ENCODE peak calls at places on chromosomes 6 and 20, in nine cellular contexts. B is A673, J is uterus, Z is fibroblast of lung, V is choroid plexus epithelial cell, U is neural crest cell, X is prostate gland, R is OCI-LY7, O is activated B cell treated with CpG ODN at 0.5 μM for 24 hours. T is an unnamed sample.

GRCh38 chr20:38173237-38174156 is 8.4 kb upstream of the TGM2 start:
- DNase-seq in Z (peak), J (no peak), U (no peak), R (no peak), V (peak), B (no peak), O (no peak), X (no peak), T (no peak)

GRCh38 chr20:37386505-37387201 is 40.7 kb downstream of the SRC start:
- DNase-seq in R (no peak), O (no peak), J (no peak), B (no peak), X (no peak), V (no peak), U (no peak), Z (no peak), T (no peak)

GRCh38 chr6:26175428-26176181 is 88.4 kb downstream of the HFE start:
- DNase-seq in J (no peak), V (peak), Z (peak), O (no peak), R (peak), U (peak), B (peak), X (no peak), T (no peak)

GRCh38 chr20:4297141-4297826 is 281.9 kb upstream of the RNF24 start:
- DNase-seq in Z (peak), O (no peak), R (no peak), U (no peak), B (peak), J (peak), X (no peak), V (no peak), T (no peak)

GRCh38 chr20:49276895-49277785 is 717 bp downstream of the ZNFX1 start:
- DNase-seq in O (peak), J (no peak), V (no peak), B (peak), U (no peak), Z (no peak), X (peak), R (peak), T (peak)

GRCh38 chr6:52020961-52021570 is 66.3 kb downstream of the PKHD1 start:
- DNase-seq in V (peak), Z (peak), B (peak), X (no peak), R (peak), O (no peak), J (no peak), U (no peak), T (no peak)

GRCh38 chr20:45211569-45212474 is 5.0 kb downstream of the SEMG1 start:
- DNase-seq in V (no peak), U (no peak), B (no peak), Z (no peak), R (no peak), O (no peak), J (no peak), X (no peak), T (no peak)

GRCh38 chr6:160254467-160255312 is 3.9 kb downstream of the SLC22A2 start:
- DNase-seq in V (no peak), X (no peak), Z (no peak), B (no peak), J (no peak), R (no peak), O (no peak), U (no peak), T (no peak)

GRCh38 chr20:35342154-35342769 is 50.0 kb upstream of the FAM83C start:
- DNase-seq in V (peak), U (no peak), B (no peak), Z (peak), R (no peak), X (no peak), J (no peak), O (no peak), T (no peak)

GRCh38 chr6:54111341-54111740 is at the start of gene MLIP:
- DNase-seq in Z (no peak), J (no peak), R (no peak), X (no peak), B (no peak), V (no peak), O (no peak), U (no peak), T (no peak)

GRCh38 chr6:13183446-13184088 is 144.8 kb downstream of the TBC1D7 start:
- DNase-seq in O (no peak), V (no peak), R (no peak), X (no peak), Z (no peak), J (no peak), B (no peak), U (no peak), T (no peak)

GRCh38 chr6:139970591-139970991 is 596.1 kb upstream of the CITED2 start:
- DNase-seq in B (no peak), J (no peak), O (no peak), R (no peak), U (no peak), V (peak), Z (peak), X (no peak), T (no peak)

GRCh38 chr20:36384022-36384619 is 78.0 kb downstream of the DLGAP4 start:
- DNase-seq in J (no peak), V (peak), B (peak), R (peak), U (peak), Z (peak), O (no peak), X (no peak), T (no peak)

GRCh38 chr6:53014034-53014433 is 18.9 kb upstream of the GSTA4 start:
- DNase-seq in J (no peak), O (no peak), R (no peak), Z (peak), U (no peak), X (no peak), V (peak), B (no peak), T (no peak)

GRCh38 chr6:152642578-152643375 is 5.6 kb upstream of the SYNE1 start:
- DNase-seq in X (peak), B (peak), O (no peak), Z (peak), V (peak), U (peak), R (peak), J (peak), T (no peak)

GRCh38 chr6:155142163-155142901 is 121.5 kb upstream of the CLDN20 start:
- DNase-seq in V (peak), U (no peak), B (no peak), Z (no peak), J (peak), X (no peak), R (no peak), O (no peak), T (no peak)

GRCh38 chr6:151916680-151917164 is 109.2 kb downstream of the ESR1 start:
- DNase-seq in U (no peak), X (no peak), J (peak), O (no peak), V (peak), B (no peak), R (no peak), Z (peak), T (no peak)

GRCh38 chr6:45479834-45480696 is 102.3 kb upstream of the SUPT3H start:
- DNase-seq in O (no peak), B (peak), U (no peak), X (no peak), Z (peak), J (no peak), V (peak), R (no peak), T (no peak)

GRCh38 chr20:60948230-60948629 is 303.8 kb upstream of the CDH4 start:
- DNase-seq in B (no peak), V (no peak), U (no peak), O (no peak), J (no peak), Z (no peak), X (no peak), R (no peak), T (no peak)

GRCh38 chr6:69785697-69786096 is 11.1 kb downstream of the LMBRD1 start:
- DNase-seq in V (no peak), R (no peak), J (no peak), Z (no peak), U (no peak), B (no peak), O (no peak), X (no peak), T (no peak)

GRCh38 chr6:13496508-13497180 is 9.2 kb upstream of the GFOD1 start:
- DNase-seq in Z (no peak), X (no peak), J (no peak), V (no peak), O (no peak), B (no peak), U (no peak), R (no peak), T (no peak)

GRCh38 chr6:39204646-39205244 is 24.5 kb downstream of the KCNK5 start:
- DNase-seq in R (no peak), B (no peak), O (no peak), Z (no peak), V (no peak), U (no peak), X (no peak), J (no peak), T (no peak)

DNA sequence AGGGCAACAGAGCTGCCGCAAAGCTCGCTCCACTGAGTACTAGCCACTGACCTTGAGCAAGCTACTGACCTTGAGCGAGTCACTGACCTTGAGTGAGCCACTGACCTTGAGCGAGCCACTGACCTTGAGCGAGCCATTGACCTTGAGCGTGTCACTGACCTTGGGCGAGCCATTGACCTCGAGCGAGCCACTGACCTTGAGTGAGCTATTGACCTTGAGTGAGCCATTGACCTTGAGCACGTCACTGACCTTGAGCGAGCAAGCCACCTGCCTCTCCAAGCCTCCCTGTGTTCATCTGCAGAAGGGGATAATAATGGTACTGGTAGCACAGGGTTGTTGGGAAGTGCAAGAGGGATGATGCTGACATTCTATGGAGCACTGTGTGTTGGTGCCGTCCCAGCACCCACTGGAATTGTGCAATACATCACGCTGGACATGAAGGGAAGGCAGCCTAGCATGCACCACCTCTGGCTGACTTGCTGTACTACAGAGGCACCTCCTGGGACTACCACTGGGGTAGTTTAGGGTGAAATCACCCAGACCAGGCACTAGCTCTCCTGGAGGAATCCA is 60.2 kb downstream of the CTCFL start:
- DNase-seq in O (no peak), V (peak), Z (no peak), B (peak), R (peak), X (no peak), U (no peak), J (no peak), T (no peak)
- TF ChIP-seq CTCF in O (no peak), V (peak), Z (peak), B (peak), R (peak), X (no peak), U (peak), J (no peak), T (no peak)

GRCh38 chr6:37650071-37650481 is 47.6 kb downstream of the MDGA1 start:
- DNase-seq in B (no peak), U (no peak), J (no peak), O (no peak), V (no peak), Z (no peak), R (no peak), X (no peak), T (peak)
- TF ChIP-seq CTCF in B (no peak), U (peak), J (no peak), O (no peak), V (no peak), Z (no peak), R (no peak), X (no peak), T (peak)

DNA sequence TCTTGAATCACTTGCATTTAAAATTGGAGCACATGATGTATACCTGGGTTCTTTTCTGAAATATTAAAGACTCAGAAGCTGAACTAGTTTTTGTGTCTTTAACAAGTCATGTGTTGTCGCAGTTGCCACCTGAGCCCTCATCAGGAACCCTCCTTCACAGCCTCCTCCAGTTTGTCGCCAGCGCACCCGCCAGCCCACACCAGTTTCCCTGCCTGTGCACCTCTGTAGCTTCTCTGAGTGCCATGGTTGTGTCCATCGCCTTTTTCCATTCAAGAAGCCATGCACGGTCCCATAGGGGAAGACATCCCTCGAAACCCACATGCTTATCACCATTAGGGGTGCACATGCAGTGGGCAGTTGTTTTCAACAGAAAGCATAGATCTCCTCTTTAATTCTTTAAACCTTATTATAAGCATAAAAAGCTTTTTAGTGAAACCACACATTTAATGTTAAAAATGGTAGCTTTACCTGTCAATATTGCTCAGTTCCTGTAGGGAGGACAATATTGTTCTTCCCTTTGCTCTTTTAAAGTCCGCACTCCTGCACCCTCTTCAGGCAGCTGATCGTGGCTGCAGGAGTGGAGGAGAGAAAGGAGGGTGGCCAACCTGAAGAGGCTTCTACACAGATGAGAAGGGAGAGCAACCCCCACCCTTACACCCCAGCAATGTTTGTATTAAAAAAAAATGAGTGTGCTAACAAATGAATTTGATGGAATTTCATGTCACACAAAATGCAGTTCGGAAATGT is 121.9 kb downstream of the CFAP61 start:
- DNase-seq in Z (no peak), J (no peak), B (no peak), U (no peak), R (no peak), X (no peak), O (no peak), V (no peak), T (no peak)
- TF ChIP-seq CTCF in Z (no peak), J (no peak), B (no peak), U (no peak), R (no peak), X (no peak), O (no peak), V (no peak), T (no peak)

DNA sequence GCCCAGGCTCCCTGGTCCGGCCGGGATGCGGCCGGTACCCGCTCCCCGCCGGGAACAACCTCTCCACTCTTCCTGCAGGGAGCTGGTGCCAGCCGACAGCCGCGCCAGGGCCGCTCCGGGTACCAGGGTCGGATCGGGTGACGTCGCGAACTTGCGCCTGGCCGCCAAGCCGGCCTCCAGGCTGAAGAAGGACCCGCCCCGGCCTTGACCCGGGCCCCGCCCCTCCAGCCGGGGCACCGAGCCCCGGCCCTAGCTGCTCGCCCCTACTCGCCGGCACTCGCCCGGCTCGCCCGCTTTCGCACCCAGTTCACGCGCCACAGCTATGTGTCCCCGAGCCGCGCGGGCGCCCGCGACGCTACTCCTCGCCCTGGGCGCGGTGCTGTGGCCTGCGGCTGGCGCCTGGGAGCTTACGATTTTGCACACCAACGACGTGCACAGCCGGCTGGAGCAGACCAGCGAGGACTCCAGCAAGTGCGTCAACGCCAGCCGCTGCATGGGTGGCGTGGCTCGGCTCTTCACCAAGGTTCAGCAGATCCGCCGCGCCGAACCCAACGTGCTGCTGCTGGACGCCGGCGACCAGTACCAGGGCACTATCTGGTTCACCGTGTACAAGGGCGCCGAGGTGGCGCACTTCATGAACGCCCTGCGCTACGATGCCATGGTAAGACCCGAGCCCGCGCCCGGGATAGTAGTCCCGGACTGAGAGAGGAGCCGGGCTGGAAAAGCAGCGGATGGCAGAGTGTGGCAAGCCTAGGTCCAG is at the start of gene NT5E:
- DNase-seq in O (peak), U (peak), B (peak), J (peak), R (no peak), X (peak), Z (peak), V (peak), T (no peak)
- TF ChIP-seq CTCF in O (no peak), U (no peak), B (peak), J (peak), R (no peak), X (no peak), Z (no peak), V (no peak), T (no peak)